ENCODE peak calls at places on chromosome 21, in five cellular contexts. One of them, this sample, is unnamed.

GRCh38 chr21:45078877-45079281 is 4.5 kb downstream of the ADARB1 start:
- DNase-seq in A549: no peak
- DNase-seq in dorsolateral prefrontal cortex: no peak
- DNase-seq in body of pancreas: peak
- DNase-seq in NCI-H1436: no peak
- DNase-seq in this sample: no peak

GRCh38 chr21:44078411-44078981 is 28.7 kb upstream of the PWP2 start:
- DNase-seq in A549: no peak
- DNase-seq in dorsolateral prefrontal cortex: no peak
- DNase-seq in body of pancreas: no peak
- DNase-seq in NCI-H1436: no peak
- DNase-seq in this sample: no peak

GRCh38 chr21:25967566-25968438 is 202.8 kb downstream of the APP start:
- DNase-seq in A549: no peak
- DNase-seq in dorsolateral prefrontal cortex: no peak
- DNase-seq in body of pancreas: peak
- DNase-seq in NCI-H1436: no peak
- DNase-seq in this sample: no peak

GRCh38 chr21:45355573-45355972 is 49.4 kb upstream of the COL18A1 start:
- DNase-seq in A549: no peak
- DNase-seq in dorsolateral prefrontal cortex: no peak
- DNase-seq in body of pancreas: no peak
- DNase-seq in NCI-H1436: no peak
- DNase-seq in this sample: no peak

GRCh38 chr21:42527127-42527488 is 13.5 kb downstream of the SLC37A1 start:
- DNase-seq in A549: no peak
- DNase-seq in dorsolateral prefrontal cortex: no peak
- DNase-seq in body of pancreas: no peak
- DNase-seq in NCI-H1436: no peak
- DNase-seq in this sample: no peak

GRCh38 chr21:41834252-41834925 is 44.8 kb downstream of the PRDM15 start:
- DNase-seq in A549: no peak
- DNase-seq in dorsolateral prefrontal cortex: no peak
- DNase-seq in body of pancreas: no peak
- DNase-seq in NCI-H1436: no peak
- DNase-seq in this sample: no peak

GRCh38 chr21:26709090-26709489 is 136.0 kb upstream of the CYYR1 start:
- DNase-seq in A549: no peak
- DNase-seq in dorsolateral prefrontal cortex: no peak
- DNase-seq in body of pancreas: no peak
- DNase-seq in NCI-H1436: no peak
- DNase-seq in this sample: no peak

GRCh38 chr21:42423197-42423675 is 19.5 kb downstream of the UBASH3A start:
- DNase-seq in A549: no peak
- DNase-seq in dorsolateral prefrontal cortex: no peak
- DNase-seq in body of pancreas: no peak
- DNase-seq in NCI-H1436: no peak
- DNase-seq in this sample: no peak

GRCh38 chr21:24076179-24076578 is 1531.1 kb downstream of the MRPL39 start:
- DNase-seq in A549: no peak
- DNase-seq in dorsolateral prefrontal cortex: no peak
- DNase-seq in body of pancreas: no peak
- DNase-seq in NCI-H1436: no peak
- DNase-seq in this sample: no peak

GRCh38 chr21:41560701-41561158 is 52.8 kb upstream of the TMPRSS2 start:
- DNase-seq in A549: no peak
- DNase-seq in dorsolateral prefrontal cortex: no peak
- DNase-seq in body of pancreas: no peak
- DNase-seq in NCI-H1436: no peak
- DNase-seq in this sample: no peak